ENCODE peak calls at places on chromosome 1, in seven cellular contexts. One of them, this sample, is unnamed.

GRCh38 chr1:157045251-157046218 is at the start of gene ARHGEF11:
- DNase-seq in IMR-90: peak
- DNase-seq in kidney epithelial cell: peak
- DNase-seq in GM12892: peak
- DNase-seq in choroid plexus epithelial cell: peak
- DNase-seq in cardiac septum: peak
- DNase-seq in fibroblast of the aortic adventitia: peak
- DNase-seq in this sample: peak

GRCh38 chr1:61241411-61241838 is 159.1 kb downstream of the NFIA start:
- DNase-seq in IMR-90: no peak
- DNase-seq in kidney epithelial cell: no peak
- DNase-seq in GM12892: no peak
- DNase-seq in choroid plexus epithelial cell: no peak
- DNase-seq in cardiac septum: no peak
- DNase-seq in fibroblast of the aortic adventitia: peak
- DNase-seq in this sample: peak

GRCh38 chr1:169456029-169456428 is 28.8 kb upstream of the CCDC181 start:
- DNase-seq in IMR-90: no peak
- DNase-seq in kidney epithelial cell: no peak
- DNase-seq in GM12892: no peak
- DNase-seq in choroid plexus epithelial cell: no peak
- DNase-seq in cardiac septum: no peak
- DNase-seq in fibroblast of the aortic adventitia: no peak
- DNase-seq in this sample: no peak

GRCh38 chr1:201516511-201517127 is 9.7 kb upstream of the CSRP1 start:
- DNase-seq in IMR-90: no peak
- DNase-seq in kidney epithelial cell: no peak
- DNase-seq in GM12892: no peak
- DNase-seq in choroid plexus epithelial cell: no peak
- DNase-seq in cardiac septum: no peak
- DNase-seq in fibroblast of the aortic adventitia: no peak
- DNase-seq in this sample: no peak

GRCh38 chr1:76959581-76959980 is 92.3 kb downstream of the ST6GALNAC5 start:
- DNase-seq in IMR-90: no peak
- DNase-seq in kidney epithelial cell: no peak
- DNase-seq in GM12892: no peak
- DNase-seq in choroid plexus epithelial cell: no peak
- DNase-seq in cardiac septum: no peak
- DNase-seq in fibroblast of the aortic adventitia: no peak
- DNase-seq in this sample: peak

GRCh38 chr1:36775716-36776115 is 258.6 kb downstream of the GRIK3 start:
- DNase-seq in IMR-90: no peak
- DNase-seq in kidney epithelial cell: no peak
- DNase-seq in GM12892: no peak
- DNase-seq in choroid plexus epithelial cell: no peak
- DNase-seq in cardiac septum: no peak
- DNase-seq in fibroblast of the aortic adventitia: no peak
- DNase-seq in this sample: no peak

GRCh38 chr1:213679153-213679552 is 308.6 kb upstream of the PROX1 start:
- DNase-seq in IMR-90: no peak
- DNase-seq in kidney epithelial cell: no peak
- DNase-seq in GM12892: no peak
- DNase-seq in choroid plexus epithelial cell: no peak
- DNase-seq in cardiac septum: no peak
- DNase-seq in fibroblast of the aortic adventitia: no peak
- DNase-seq in this sample: no peak

GRCh38 chr1:230772457-230773395 is 25.5 kb downstream of the CAPN9 start:
- DNase-seq in IMR-90: peak
- DNase-seq in kidney epithelial cell: peak
- DNase-seq in GM12892: no peak
- DNase-seq in choroid plexus epithelial cell: peak
- DNase-seq in cardiac septum: no peak
- DNase-seq in fibroblast of the aortic adventitia: peak
- DNase-seq in this sample: peak

GRCh38 chr1:247936415-247936814 is 11.7 kb downstream of the OR2AJ1 start:
- DNase-seq in IMR-90: no peak
- DNase-seq in kidney epithelial cell: no peak
- DNase-seq in GM12892: no peak
- DNase-seq in choroid plexus epithelial cell: no peak
- DNase-seq in cardiac septum: no peak
- DNase-seq in fibroblast of the aortic adventitia: no peak
- DNase-seq in this sample: no peak

GRCh38 chr1:88877382-88877825 is 14.0 kb downstream of the GTF2B start:
- DNase-seq in IMR-90: peak
- DNase-seq in kidney epithelial cell: no peak
- DNase-seq in GM12892: no peak
- DNase-seq in choroid plexus epithelial cell: peak
- DNase-seq in cardiac septum: no peak
- DNase-seq in fibroblast of the aortic adventitia: peak
- DNase-seq in this sample: peak

This sample was measured in GM23248.